ENCODE peak calls at places on chromosomes 7 and 10, in seven cellular contexts. U is HS-5; M is non-pigmented ciliary epithelial cell; R is GDM1; E is effector memory CD8-positive, alpha-beta T cell; F is neural crest cell; K is iPS-NIHi11. X is an unnamed sample.
A peak's percentile ranks its signal among the peaks of the same experiment; 100 is the strongest.

GRCh38 chr7:69617364-69617763 is 19.1 kb downstream of the AUTS2 start:
- DNase-seq in K (no peak), R (no peak), M (no peak), E (no peak), F (no peak), U (no peak), X (no peak)

GRCh38 chr10:72354356-72355213 is at the start of gene DNAJB12:
- DNase-seq in F (peak; percentile 83), K (peak; percentile 94), R (peak; percentile 89), U (peak; percentile 89), E (peak; percentile 87), M (peak; percentile 89), X (peak; percentile 94)

GRCh38 chr10:112756118-112756512 is 193.9 kb upstream of the TCF7L2 start:
- DNase-seq in K (no peak), U (no peak), F (no peak), R (no peak), M (no peak), E (no peak), X (no peak)

GRCh38 chr7:97639036-97639435 is 92.8 kb upstream of the TAC1 start:
- DNase-seq in K (peak; percentile 22), U (no peak), R (no peak), F (no peak), M (no peak), E (no peak), X (no peak)

GRCh38 chr10:65861249-65861648 is 1064.6 kb upstream of the LRRTM3 start:
- DNase-seq in E (no peak), R (no peak), U (peak; percentile 34), K (no peak), F (no peak), M (peak; percentile 10), X (no peak)

GRCh38 chr7:25716421-25716820 is 435.6 kb upstream of the NFE2L3 start:
- DNase-seq in M (no peak), R (no peak), F (no peak), E (no peak), U (peak; percentile 65), K (no peak), X (no peak)

GRCh38 chr10:70331486-70332268 is 47.9 kb upstream of the NPFFR1 start:
- DNase-seq in E (no peak), K (peak; percentile 55), R (peak; percentile 61), U (peak; percentile 87), M (peak; percentile 83), F (no peak), X (peak; percentile 35)

GRCh38 chr10:99945286-99945685 is 64.5 kb downstream of the DNMBP start:
- DNase-seq in E (no peak), U (no peak), M (no peak), K (no peak), R (no peak), F (no peak), X (no peak)